ENCODE peak calls at places on chromosomes 6 and 20, in nine cellular contexts. Z, B, A, Y, O, L, F, I and K are unnamed samples.

GRCh38 chr20:3749689-3750639 is 17.5 kb downstream of the HSPA12B start:
- DNase-seq in Z (no peak), B (no peak), A (peak), Y (no peak), O (peak), L (no peak), F (no peak), I (no peak), K (no peak)

GRCh38 chr6:169190144-169190584 is 63.5 kb downstream of the THBS2 start:
- DNase-seq in Z (peak), B (no peak), A (peak), Y (peak), O (no peak), L (no peak), F (peak), I (peak), K (peak)

GRCh38 chr6:94045473-94045872 is 626.1 kb upstream of the EPHA7 start:
- DNase-seq in Z (no peak), B (no peak), A (no peak), Y (no peak), O (no peak), L (no peak), F (no peak), I (no peak), K (no peak)

GRCh38 chr20:3041818-3042504 is 1.5 kb upstream of the GNRH2 start:
- DNase-seq in Z (no peak), B (no peak), A (no peak), Y (no peak), O (no peak), L (no peak), F (peak), I (no peak), K (peak)

GRCh38 chr6:160081398-160081797 is 40.2 kb upstream of the SLC22A1 start:
- DNase-seq in Z (no peak), B (no peak), A (no peak), Y (no peak), O (no peak), L (no peak), F (no peak), I (no peak), K (no peak)

GRCh38 chr6:18280084-18280483 is 15.8 kb upstream of the DEK start:
- DNase-seq in Z (no peak), B (peak), A (no peak), Y (no peak), O (no peak), L (no peak), F (no peak), I (no peak), K (no peak)

GRCh38 chr20:57627972-57628650 is 7.9 kb upstream of the ZBP1 start:
- DNase-seq in Z (peak), B (peak), A (no peak), Y (peak), O (no peak), L (peak), F (peak), I (peak), K (peak)

GRCh38 chr6:6686748-6687601 is 98.5 kb downstream of the LY86 start:
- DNase-seq in Z (peak), B (peak), A (peak), Y (peak), O (peak), L (peak), F (no peak), I (no peak), K (peak)

GRCh38 chr6:79869600-79870084 is 77.7 kb downstream of the ELOVL4 start:
- DNase-seq in Z (peak), B (peak), A (peak), Y (peak), O (peak), L (peak), F (peak), I (peak), K (peak)

GRCh38 chr6:68038815-68039408 is 596.2 kb upstream of the ADGRB3 start:
- DNase-seq in Z (no peak), B (no peak), A (no peak), Y (no peak), O (no peak), L (no peak), F (no peak), I (no peak), K (no peak)

GRCh38 chr20:1296117-1296610 is 30.1 kb downstream of the SNPH start:
- DNase-seq in Z (no peak), B (no peak), A (no peak), Y (no peak), O (no peak), L (no peak), F (no peak), I (no peak), K (no peak)

GRCh38 chr6:32947552-32948465 is 5.1 kb downstream of the HLA-DMA start:
- DNase-seq in Z (no peak), B (peak), A (no peak), Y (peak), O (no peak), L (no peak), F (peak), I (no peak), K (peak)

GRCh38 chr6:142822882-142823578 is 121.9 kb downstream of the HIVEP2 start:
- DNase-seq in Z (no peak), B (no peak), A (no peak), Y (no peak), O (no peak), L (no peak), F (no peak), I (no peak), K (no peak)

GRCh38 chr20:57179265-57179664 is 87.2 kb downstream of the BMP7 start:
- DNase-seq in Z (no peak), B (no peak), A (no peak), Y (no peak), O (no peak), L (no peak), F (no peak), I (no peak), K (no peak)

GRCh38 chr6:159989471-159989870 is 20.6 kb downstream of the IGF2R start:
- DNase-seq in Z (no peak), B (no peak), A (no peak), Y (no peak), O (no peak), L (no peak), F (no peak), I (no peak), K (peak)

GRCh38 chr6:133854167-133854632 is 34.7 kb upstream of the TCF21 start:
- DNase-seq in Z (no peak), B (no peak), A (no peak), Y (no peak), O (no peak), L (no peak), F (no peak), I (no peak), K (no peak)

GRCh38 chr6:155089746-155090145 is 94.6 kb downstream of the TIAM2 start:
- DNase-seq in Z (no peak), B (no peak), A (no peak), Y (no peak), O (no peak), L (no peak), F (no peak), I (no peak), K (no peak)

GRCh38 chr6:145155873-145156782 is 579.2 kb downstream of the EPM2A start:
- DNase-seq in Z (no peak), B (peak), A (no peak), Y (no peak), O (no peak), L (no peak), F (no peak), I (no peak), K (peak)

GRCh38 chr6:34462561-34462971 is 3.3 kb upstream of the PACSIN1 start:
- DNase-seq in Z (peak), B (peak), A (peak), Y (no peak), O (no peak), L (no peak), F (no peak), I (no peak), K (peak)

GRCh38 chr6:89073014-89073620 is 7.4 kb upstream of the PNRC1 start:
- DNase-seq in Z (no peak), B (no peak), A (no peak), Y (no peak), O (no peak), L (no peak), F (no peak), I (no peak), K (peak)

GRCh38 chr20:33280775-33281174 is 2.2 kb upstream of the BPIFB1 start:
- DNase-seq in Z (no peak), B (no peak), A (no peak), Y (no peak), O (no peak), L (no peak), F (no peak), I (no peak), K (no peak)

GRCh38 chr6:49570474-49571079 is 20.1 kb downstream of the C6orf141 start:
- DNase-seq in Z (no peak), B (peak), A (no peak), Y (peak), O (no peak), L (no peak), F (peak), I (no peak), K (peak)

GRCh38 chr20:50554694-50555579 is 44.8 kb downstream of the PTPN1 start:
- DNase-seq in Z (no peak), B (no peak), A (no peak), Y (no peak), O (no peak), L (no peak), F (no peak), I (no peak), K (no peak)

GRCh38 chr20:41524980-41525613 is 93.1 kb downstream of the CHD6 start:
- DNase-seq in Z (peak), B (no peak), A (peak), Y (peak), O (peak), L (no peak), F (peak), I (no peak), K (peak)

GRCh38 chr20:24738058-24738775 is 210.9 kb upstream of the CST7 start:
- DNase-seq in Z (no peak), B (no peak), A (no peak), Y (no peak), O (no peak), L (no peak), F (no peak), I (no peak), K (no peak)

GRCh38 chr6:136784910-136785746 is 7.1 kb downstream of the MAP3K5 start:
- DNase-seq in Z (peak), B (no peak), A (peak), Y (no peak), O (peak), L (no peak), F (no peak), I (no peak), K (no peak)

GRCh38 chr6:80332013-80332412 is 225.5 kb downstream of the BCKDHB start:
- DNase-seq in Z (no peak), B (no peak), A (no peak), Y (no peak), O (no peak), L (no peak), F (no peak), I (no peak), K (no peak)

GRCh38 chr20:50283922-50284810 is 93.5 kb downstream of the CEBPB start:
- DNase-seq in Z (peak), B (peak), A (no peak), Y (peak), O (peak), L (no peak), F (peak), I (no peak), K (no peak)

GRCh38 chr6:82205793-82206425 is 41.6 kb downstream of the IBTK start:
- DNase-seq in Z (no peak), B (no peak), A (no peak), Y (no peak), O (no peak), L (no peak), F (peak), I (no peak), K (peak)

GRCh38 chr6:16999486-17000436 is 102.1 kb upstream of the STMND1 start:
- DNase-seq in Z (no peak), B (peak), A (no peak), Y (peak), O (no peak), L (no peak), F (peak), I (no peak), K (peak)

GRCh38 chr6:101110814-101111213 is 229.7 kb upstream of the ASCC3 start:
- DNase-seq in Z (no peak), B (no peak), A (no peak), Y (no peak), O (no peak), L (no peak), F (peak), I (no peak), K (peak)

GRCh38 chr6:148999921-149000589 is 253.2 kb downstream of the UST start:
- DNase-seq in Z (peak), B (peak), A (peak), Y (peak), O (peak), L (no peak), F (peak), I (peak), K (peak)

GRCh38 chr6:168713839-168714238 is 272.9 kb downstream of the SMOC2 start:
- DNase-seq in Z (no peak), B (peak), A (no peak), Y (no peak), O (no peak), L (no peak), F (no peak), I (peak), K (no peak)

GRCh38 chr20:8043687-8044278 is 24.2 kb upstream of the TMX4 start:
- DNase-seq in Z (no peak), B (peak), A (no peak), Y (peak), O (no peak), L (no peak), F (peak), I (no peak), K (peak)

GRCh38 chr6:30635834-30636233 is 9.2 kb downstream of the ATAT1 start:
- DNase-seq in Z (no peak), B (no peak), A (no peak), Y (no peak), O (no peak), L (no peak), F (no peak), I (no peak), K (no peak)

GRCh38 chr6:46199387-46199786 is 28.6 kb upstream of the ENPP5 start:
- DNase-seq in Z (peak), B (no peak), A (no peak), Y (no peak), O (no peak), L (no peak), F (no peak), I (no peak), K (peak)

GRCh38 chr6:50271266-50271665 is 221.5 kb upstream of the DEFB112 start:
- DNase-seq in Z (no peak), B (no peak), A (no peak), Y (no peak), O (no peak), L (no peak), F (no peak), I (no peak), K (no peak)

GRCh38 chr20:62805365-62805710 is 703 bp downstream of the OGFR start:
- DNase-seq in Z (no peak), B (peak), A (no peak), Y (no peak), O (no peak), L (no peak), F (no peak), I (no peak), K (peak)

GRCh38 chr20:44253528-44253927 is 6.4 kb downstream of the GDAP1L1 start:
- DNase-seq in Z (no peak), B (no peak), A (no peak), Y (no peak), O (no peak), L (no peak), F (no peak), I (no peak), K (no peak)

GRCh38 chr6:11309947-11310665 is 77.6 kb upstream of the NEDD9 start:
- DNase-seq in Z (no peak), B (peak), A (no peak), Y (no peak), O (peak), L (no peak), F (peak), I (no peak), K (no peak)
- TF ChIP-seq CTCF in Z (no peak), B (no peak), A (no peak), Y (no peak), O (peak), L (no peak), F (no peak), I (no peak), K (no peak)

GRCh38 chr20:47501483-47502270 is at the start of gene NCOA3:
- DNase-seq in Z (peak), B (peak), A (peak), Y (peak), O (peak), L (peak), F (peak), I (peak), K (peak)
- TF ChIP-seq CTCF in Z (peak), B (peak), A (peak), Y (peak), O (peak), L (peak), F (peak), I (no peak), K (peak)

DNA sequence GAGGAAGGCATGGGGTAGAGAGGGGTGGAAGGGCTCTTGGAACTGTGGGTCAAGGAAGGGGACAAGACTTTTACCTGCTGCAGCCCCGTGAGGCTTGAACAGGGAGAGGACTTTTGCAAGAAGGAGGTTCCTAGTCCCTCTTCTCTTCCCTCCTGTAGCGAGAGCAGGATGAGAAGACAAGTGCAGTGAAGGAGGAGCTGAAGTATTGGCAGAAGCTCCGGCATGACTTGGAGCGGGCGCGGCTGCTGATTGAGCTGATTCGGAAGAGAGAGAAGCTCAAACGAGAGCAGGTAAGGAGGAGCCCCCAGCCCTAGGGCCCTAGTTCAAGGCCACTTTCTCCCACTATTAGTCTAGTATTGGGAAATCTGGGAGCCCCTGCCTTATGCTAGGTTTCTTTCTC is 10.6 kb downstream of the BRPF3 start:
- DNase-seq in Z (no peak), B (no peak), A (no peak), Y (no peak), O (no peak), L (no peak), F (no peak), I (no peak), K (no peak)
- TF ChIP-seq CTCF in Z (no peak), B (no peak), A (no peak), Y (no peak), O (no peak), L (no peak), F (no peak), I (no peak), K (no peak)

GRCh38 chr20:46057856-46058655 is 29.0 kb downstream of the SLC12A5 start:
- DNase-seq in Z (peak), B (no peak), A (peak), Y (peak), O (peak), L (no peak), F (peak), I (no peak), K (peak)
- TF ChIP-seq CTCF in Z (peak), B (no peak), A (no peak), Y (peak), O (no peak), L (peak), F (peak), I (no peak), K (peak)

DNA sequence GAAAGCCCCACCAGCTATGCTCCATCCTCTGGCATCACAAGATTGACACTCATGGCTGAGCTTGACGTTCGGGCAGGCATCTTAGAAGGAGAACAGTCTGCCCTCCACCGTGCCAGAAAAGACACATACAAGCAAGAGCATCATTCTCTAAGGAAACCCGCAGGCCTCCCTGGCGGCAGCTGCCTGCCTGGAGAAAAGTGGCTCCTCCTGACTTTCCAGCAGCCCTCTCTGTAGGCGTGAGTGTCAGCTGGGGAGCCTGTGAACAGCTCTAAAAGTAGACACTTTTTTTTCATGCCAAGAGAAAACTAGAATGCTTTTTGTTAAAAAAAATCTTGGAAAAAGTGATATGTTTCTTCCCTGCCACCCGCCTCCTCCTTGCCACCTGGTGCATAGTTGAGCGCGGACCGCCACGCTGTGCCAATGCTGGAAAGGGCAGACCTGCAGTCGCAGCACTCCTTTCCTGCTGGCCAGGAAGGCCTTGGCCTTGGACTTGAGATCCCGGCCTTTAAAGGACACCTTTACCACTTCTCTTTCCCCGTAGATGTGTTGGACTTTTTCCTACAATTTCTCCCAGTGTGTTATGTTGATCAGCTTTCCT is 29.7 kb upstream of the INSM1 start:
- DNase-seq in Z (no peak), B (no peak), A (no peak), Y (no peak), O (no peak), L (no peak), F (no peak), I (no peak), K (no peak)
- TF ChIP-seq CTCF in Z (no peak), B (no peak), A (no peak), Y (no peak), O (no peak), L (no peak), F (no peak), I (no peak), K (no peak)

DNA sequence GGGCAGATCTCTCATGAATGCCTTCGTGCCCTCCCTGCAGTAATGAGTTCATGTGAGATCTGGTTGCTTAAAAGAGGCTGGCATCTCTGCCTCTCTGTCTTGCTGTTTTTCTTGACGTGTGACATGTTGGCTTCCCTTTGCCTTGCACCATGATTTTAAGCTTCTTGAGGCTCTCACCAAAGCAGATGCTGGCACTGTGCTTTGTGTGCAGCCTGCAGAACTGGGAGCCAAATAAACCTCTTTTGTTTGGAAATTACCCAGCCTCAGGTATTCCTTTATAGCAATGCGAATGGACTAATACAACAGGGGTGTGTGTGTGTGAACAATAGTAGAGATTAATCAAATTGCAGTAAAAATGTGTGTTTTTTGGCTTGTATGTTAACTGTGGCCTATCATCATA is 8.1 kb downstream of the AKAP7 start:
- DNase-seq in Z (no peak), B (no peak), A (no peak), Y (no peak), O (no peak), L (no peak), F (no peak), I (no peak), K (no peak)
- TF ChIP-seq CTCF in Z (no peak), B (no peak), A (no peak), Y (no peak), O (no peak), L (no peak), F (no peak), I (no peak), K (no peak)

DNA sequence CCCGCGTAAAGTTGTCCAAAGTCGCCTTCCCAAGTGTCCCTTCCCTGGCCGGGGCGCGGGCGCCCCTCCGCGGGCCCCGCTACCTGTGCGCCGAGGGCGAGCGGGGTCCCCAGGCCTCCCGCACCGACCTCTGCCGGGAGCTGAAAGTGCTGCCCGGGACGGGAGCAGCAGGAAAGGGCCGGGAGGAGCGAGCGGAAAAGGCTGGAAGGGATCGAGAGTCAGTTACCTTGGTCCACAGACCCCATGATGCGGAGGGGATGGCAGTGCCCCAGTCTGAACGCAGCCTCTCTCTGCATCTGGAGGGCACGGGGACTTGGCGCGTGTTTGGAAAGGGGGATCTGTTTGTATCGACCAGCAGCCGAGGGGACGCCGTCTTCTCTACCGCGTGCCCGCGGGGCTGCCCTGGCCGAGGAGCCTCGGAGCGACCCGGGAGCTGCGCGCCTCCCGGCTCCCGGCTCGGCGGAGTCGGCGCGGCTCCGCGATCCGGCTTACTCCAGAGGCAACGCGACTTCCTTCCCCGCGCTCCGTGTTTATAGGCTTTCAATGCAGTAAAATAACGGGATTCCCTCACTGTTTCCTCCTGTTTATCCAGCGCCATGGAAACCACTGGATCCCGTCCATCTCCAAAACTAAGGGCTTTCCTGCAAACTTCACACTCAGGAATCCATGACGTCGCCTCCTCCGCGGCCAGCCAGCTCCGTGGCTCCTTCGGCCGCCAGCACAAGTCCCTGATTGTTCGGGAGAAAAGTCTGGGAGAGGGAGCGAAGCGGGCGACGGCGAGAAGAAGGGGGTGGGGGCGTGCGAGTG is 20.0 kb upstream of the NFATC2 start:
- DNase-seq in Z (peak), B (peak), A (peak), Y (peak), O (peak), L (no peak), F (peak), I (peak), K (peak)
- TF ChIP-seq CTCF in Z (peak), B (peak), A (no peak), Y (peak), O (peak), L (no peak), F (peak), I (no peak), K (no peak)